ENCODE peak calls at places on chromosomes 1 and 21, in four cellular contexts. One of them, this sample, is unnamed.

GRCh38 chr1:207863893-207864535 is 46.9 kb downstream of the CD34 start:
- DNase-seq in prostate gland: no peak
- DNase-seq in stimulated activated CD8-positive, alpha-beta memory T cell treated with anti-CD3 and anti-CD28 coated beads, Interleukin-2, amount 100 ng/mL, for 48 hours: no peak
- DNase-seq in LHCN-M2: no peak
- DNase-seq in this sample: no peak

GRCh38 chr1:166597516-166597915 is 241.8 kb upstream of the POGK start:
- DNase-seq in stimulated activated CD8-positive, alpha-beta memory T cell treated with anti-CD3 and anti-CD28 coated beads, Interleukin-2, amount 100 ng/mL, for 48 hours: no peak
- DNase-seq in LHCN-M2: no peak
- DNase-seq in prostate gland: no peak
- DNase-seq in this sample: no peak

GRCh38 chr1:18283601-18284385 is 176.2 kb downstream of the IGSF21 start:
- DNase-seq in prostate gland: no peak
- DNase-seq in LHCN-M2: no peak
- DNase-seq in stimulated activated CD8-positive, alpha-beta memory T cell treated with anti-CD3 and anti-CD28 coated beads, Interleukin-2, amount 100 ng/mL, for 48 hours: no peak
- DNase-seq in this sample: no peak

GRCh38 chr1:83673287-83673686 is 325.6 kb downstream of the TTLL7 start:
- DNase-seq in stimulated activated CD8-positive, alpha-beta memory T cell treated with anti-CD3 and anti-CD28 coated beads, Interleukin-2, amount 100 ng/mL, for 48 hours: no peak
- DNase-seq in prostate gland: no peak
- DNase-seq in LHCN-M2: no peak
- DNase-seq in this sample: no peak

GRCh38 chr1:61076728-61077675 is 5.4 kb upstream of the NFIA start:
- DNase-seq in prostate gland: peak; percentile 72
- DNase-seq in LHCN-M2: peak; percentile 85
- DNase-seq in stimulated activated CD8-positive, alpha-beta memory T cell treated with anti-CD3 and anti-CD28 coated beads, Interleukin-2, amount 100 ng/mL, for 48 hours: peak; percentile 59
- DNase-seq in this sample: peak; percentile 73

GRCh38 chr1:59609245-59609644 is 205.5 kb upstream of the HOOK1 start:
- DNase-seq in LHCN-M2: no peak
- DNase-seq in prostate gland: no peak
- DNase-seq in stimulated activated CD8-positive, alpha-beta memory T cell treated with anti-CD3 and anti-CD28 coated beads, Interleukin-2, amount 100 ng/mL, for 48 hours: no peak
- DNase-seq in this sample: no peak

GRCh38 chr1:226980565-226981385 is 40.7 kb downstream of the COQ8A start:
- DNase-seq in LHCN-M2: no peak
- DNase-seq in stimulated activated CD8-positive, alpha-beta memory T cell treated with anti-CD3 and anti-CD28 coated beads, Interleukin-2, amount 100 ng/mL, for 48 hours: no peak
- DNase-seq in prostate gland: no peak
- DNase-seq in this sample: no peak

GRCh38 chr1:25019351-25020172 is 89.5 kb upstream of the RUNX3 start:
- DNase-seq in prostate gland: no peak
- DNase-seq in LHCN-M2: no peak
- DNase-seq in stimulated activated CD8-positive, alpha-beta memory T cell treated with anti-CD3 and anti-CD28 coated beads, Interleukin-2, amount 100 ng/mL, for 48 hours: no peak
- DNase-seq in this sample: no peak

GRCh38 chr1:59900640-59901039 is 25.9 kb downstream of the CYP2J2 start:
- DNase-seq in stimulated activated CD8-positive, alpha-beta memory T cell treated with anti-CD3 and anti-CD28 coated beads, Interleukin-2, amount 100 ng/mL, for 48 hours: no peak
- DNase-seq in LHCN-M2: peak; percentile 4
- DNase-seq in prostate gland: no peak
- DNase-seq in this sample: no peak

GRCh38 chr1:189619682-189620332 is 857.9 kb downstream of the BRINP3 start:
- DNase-seq in LHCN-M2: peak; percentile 67
- DNase-seq in prostate gland: no peak
- DNase-seq in stimulated activated CD8-positive, alpha-beta memory T cell treated with anti-CD3 and anti-CD28 coated beads, Interleukin-2, amount 100 ng/mL, for 48 hours: no peak
- DNase-seq in this sample: no peak

GRCh38 chr1:32142446-32143301 is 34.8 kb downstream of the KPNA6 start:
- DNase-seq in prostate gland: peak; percentile 34
- DNase-seq in stimulated activated CD8-positive, alpha-beta memory T cell treated with anti-CD3 and anti-CD28 coated beads, Interleukin-2, amount 100 ng/mL, for 48 hours: no peak
- DNase-seq in LHCN-M2: peak; percentile 80
- DNase-seq in this sample: peak; percentile 89

GRCh38 chr1:165537351-165538107 is 6.3 kb upstream of the LRRC52 start:
- DNase-seq in stimulated activated CD8-positive, alpha-beta memory T cell treated with anti-CD3 and anti-CD28 coated beads, Interleukin-2, amount 100 ng/mL, for 48 hours: no peak
- DNase-seq in LHCN-M2: no peak
- DNase-seq in prostate gland: no peak
- DNase-seq in this sample: no peak

GRCh38 chr1:173545688-173546087 is 57.2 kb downstream of the SLC9C2 start:
- DNase-seq in prostate gland: no peak
- DNase-seq in LHCN-M2: no peak
- DNase-seq in stimulated activated CD8-positive, alpha-beta memory T cell treated with anti-CD3 and anti-CD28 coated beads, Interleukin-2, amount 100 ng/mL, for 48 hours: no peak
- DNase-seq in this sample: no peak

GRCh38 chr1:27428316-27429028 is 36.0 kb downstream of the GPR3 start:
- DNase-seq in stimulated activated CD8-positive, alpha-beta memory T cell treated with anti-CD3 and anti-CD28 coated beads, Interleukin-2, amount 100 ng/mL, for 48 hours: no peak
- DNase-seq in LHCN-M2: peak; percentile 57
- DNase-seq in prostate gland: no peak
- DNase-seq in this sample: no peak

GRCh38 chr21:34962586-34963222 is 86.4 kb downstream of the RUNX1 start:
- DNase-seq in stimulated activated CD8-positive, alpha-beta memory T cell treated with anti-CD3 and anti-CD28 coated beads, Interleukin-2, amount 100 ng/mL, for 48 hours: no peak
- DNase-seq in prostate gland: no peak
- DNase-seq in LHCN-M2: no peak
- DNase-seq in this sample: no peak

GRCh38 chr1:20666804-20667203 is 5.6 kb upstream of the DDOST start:
- DNase-seq in LHCN-M2: peak; percentile 40
- DNase-seq in prostate gland: no peak
- DNase-seq in stimulated activated CD8-positive, alpha-beta memory T cell treated with anti-CD3 and anti-CD28 coated beads, Interleukin-2, amount 100 ng/mL, for 48 hours: no peak
- DNase-seq in this sample: no peak

GRCh38 chr1:182086620-182087019 is 25.1 kb upstream of the ZNF648 start:
- DNase-seq in prostate gland: no peak
- DNase-seq in stimulated activated CD8-positive, alpha-beta memory T cell treated with anti-CD3 and anti-CD28 coated beads, Interleukin-2, amount 100 ng/mL, for 48 hours: no peak
- DNase-seq in LHCN-M2: no peak
- DNase-seq in this sample: no peak

GRCh38 chr1:85366391-85366790 is 90.0 kb upstream of the BCL10 start:
- DNase-seq in stimulated activated CD8-positive, alpha-beta memory T cell treated with anti-CD3 and anti-CD28 coated beads, Interleukin-2, amount 100 ng/mL, for 48 hours: no peak
- DNase-seq in LHCN-M2: peak; percentile 84
- DNase-seq in prostate gland: no peak
- DNase-seq in this sample: peak; percentile 68

GRCh38 chr1:201309420-201309819 is 26.1 kb downstream of the PKP1 start:
- DNase-seq in prostate gland: peak; percentile 98
- DNase-seq in LHCN-M2: peak; percentile 24
- DNase-seq in stimulated activated CD8-positive, alpha-beta memory T cell treated with anti-CD3 and anti-CD28 coated beads, Interleukin-2, amount 100 ng/mL, for 48 hours: no peak
- DNase-seq in this sample: peak; percentile 71

GRCh38 chr1:201013991-201014815 is 9.3 kb downstream of the KIF21B start:
- DNase-seq in stimulated activated CD8-positive, alpha-beta memory T cell treated with anti-CD3 and anti-CD28 coated beads, Interleukin-2, amount 100 ng/mL, for 48 hours: no peak
- DNase-seq in prostate gland: no peak
- DNase-seq in LHCN-M2: no peak
- DNase-seq in this sample: no peak

GRCh38 chr21:42027804-42028753 is 17.9 kb upstream of the ZBTB21 start:
- DNase-seq in LHCN-M2: no peak
- DNase-seq in prostate gland: no peak
- DNase-seq in stimulated activated CD8-positive, alpha-beta memory T cell treated with anti-CD3 and anti-CD28 coated beads, Interleukin-2, amount 100 ng/mL, for 48 hours: no peak
- DNase-seq in this sample: no peak

GRCh38 chr1:159924025-159924790 is 1.1 kb downstream of the TAGLN2 start:
- DNase-seq in prostate gland: peak; percentile 85
- DNase-seq in LHCN-M2: peak; percentile 85
- DNase-seq in stimulated activated CD8-positive, alpha-beta memory T cell treated with anti-CD3 and anti-CD28 coated beads, Interleukin-2, amount 100 ng/mL, for 48 hours: peak; percentile 58
- DNase-seq in this sample: peak; percentile 98

GRCh38 chr1:117754061-117754969 is 148.5 kb downstream of the TENT5C start:
- DNase-seq in prostate gland: peak; percentile 70
- DNase-seq in stimulated activated CD8-positive, alpha-beta memory T cell treated with anti-CD3 and anti-CD28 coated beads, Interleukin-2, amount 100 ng/mL, for 48 hours: no peak
- DNase-seq in LHCN-M2: peak; percentile 61
- DNase-seq in this sample: peak; percentile 66

GRCh38 chr1:50343323-50343722 is 79.9 kb downstream of the DMRTA2 start:
- DNase-seq in prostate gland: no peak
- DNase-seq in LHCN-M2: no peak
- DNase-seq in stimulated activated CD8-positive, alpha-beta memory T cell treated with anti-CD3 and anti-CD28 coated beads, Interleukin-2, amount 100 ng/mL, for 48 hours: no peak
- DNase-seq in this sample: no peak

GRCh38 chr21:26845066-26845749 is at the start of gene ADAMTS1:
- DNase-seq in LHCN-M2: peak; percentile 90
- DNase-seq in prostate gland: peak; percentile 68
- DNase-seq in stimulated activated CD8-positive, alpha-beta memory T cell treated with anti-CD3 and anti-CD28 coated beads, Interleukin-2, amount 100 ng/mL, for 48 hours: no peak
- DNase-seq in this sample: peak; percentile 91

This sample was measured in GM03348.